ENCODE peak calls at places on chromosomes 3 and 15, in four cellular contexts. K is HepG2, B is K562, R is GM12878. Y is an unnamed sample.

GRCh38 chr3:39269528-39269927 is 10.3 kb downstream of the CX3CR1 start:
- DNase-seq in K (no peak), R (no peak), B (no peak), Y (no peak)

GRCh38 chr3:63328386-63328785 is 50.3 kb downstream of the SYNPR start:
- DNase-seq in R (no peak), K (no peak), B (no peak), Y (no peak)

GRCh38 chr15:53833134-53833624 is 73.7 kb upstream of the WDR72 start:
- DNase-seq in R (no peak), B (no peak), K (peak), Y (no peak)

GRCh38 chr15:89805241-89806216 is 9.1 kb downstream of the ANPEP start:
- DNase-seq in B (no peak), K (no peak), R (no peak), Y (no peak)

GRCh38 chr3:99875573-99875924 is 57.9 kb downstream of the CMSS1 start:
- DNase-seq in B (peak), K (peak), R (no peak), Y (no peak)

GRCh38 chr15:59590027-59590426 is 21.6 kb upstream of the GCNT3 start:
- DNase-seq in B (no peak), R (peak), K (no peak), Y (no peak)

GRCh38 chr3:49422379-49423248 is at the start of gene AMT:
- DNase-seq in B (no peak), K (peak), R (no peak), Y (peak)

GRCh38 chr3:42659451-42660130 is 6.1 kb downstream of the ZBTB47 start:
- DNase-seq in K (no peak), R (no peak), B (no peak), Y (no peak)

GRCh38 chr15:71290002-71290401 is 174.7 kb downstream of the THSD4 start:
- DNase-seq in B (no peak), K (no peak), R (no peak), Y (no peak)

GRCh38 chr3:187242435-187242834 is 45.1 kb downstream of the RTP1 start:
- DNase-seq in B (no peak), R (no peak), K (no peak), Y (no peak)

GRCh38 chr3:81045976-81046375 is 715.5 kb downstream of the GBE1 start:
- DNase-seq in B (no peak), K (no peak), R (no peak), Y (no peak)

GRCh38 chr3:72354486-72354885 is 493.8 kb downstream of the SHQ1 start:
- DNase-seq in R (no peak), K (no peak), B (no peak), Y (no peak)

GRCh38 chr3:188664795-188665194 is 507.0 kb upstream of the TPRG1 start:
- DNase-seq in B (no peak), K (peak), R (no peak), Y (peak)

GRCh38 chr3:125055165-125055912 is 458 bp downstream of the HEG1 start:
- DNase-seq in B (peak), K (no peak), R (no peak), Y (no peak)

GRCh38 chr15:39083213-39083612 is 497.7 kb upstream of the THBS1 start:
- DNase-seq in R (no peak), K (no peak), B (no peak), Y (no peak)
- TF ChIP-seq ETV6 in R (no peak), K (no peak), B (no peak), Y (no peak)

GRCh38 chr3:56974242-56974945 is 86.1 kb upstream of the SPATA12 start:
- DNase-seq in B (no peak), R (no peak), K (no peak), Y (no peak)

GRCh38 chr3:56977561-56977889 is 82.9 kb upstream of the SPATA12 start:
- DNase-seq in R (no peak), K (no peak), B (no peak), Y (no peak)

GRCh38 chr3:56975562-56975961 is 84.9 kb upstream of the SPATA12 start:
- DNase-seq in B (no peak), K (no peak), R (no peak), Y (no peak)

GRCh38 chr3:56980283-56980682 is 80.2 kb upstream of the SPATA12 start:
- DNase-seq in B (no peak), K (no peak), R (no peak), Y (no peak)

GRCh38 chr3:56976666-56977560 is 83.6 kb upstream of the SPATA12 start:
- DNase-seq in R (no peak), K (no peak), B (no peak), Y (no peak)
- TF ChIP-seq ETV6 in R (no peak), K (no peak), B (no peak), Y (no peak)

GRCh38 chr15:57153140-57153539 is 223.2 kb upstream of the CGNL1 start:
- DNase-seq in R (no peak), K (no peak), B (no peak), Y (no peak)

GRCh38 chr15:57158997-57159668 is 217.2 kb upstream of the CGNL1 start:
- DNase-seq in R (no peak), B (no peak), K (no peak), Y (no peak)

GRCh38 chr15:57159767-57160166 is 216.5 kb upstream of the CGNL1 start:
- DNase-seq in R (no peak), B (no peak), K (no peak), Y (no peak)

GRCh38 chr15:57158589-57158988 is 217.7 kb upstream of the CGNL1 start:
- DNase-seq in B (no peak), K (no peak), R (no peak), Y (no peak)

GRCh38 chr15:57156210-57156887 is 220.0 kb upstream of the CGNL1 start:
- DNase-seq in K (no peak), B (no peak), R (no peak), Y (no peak)
- TF ChIP-seq ETV6 in K (no peak), B (no peak), R (no peak), Y (no peak)

DNA sequence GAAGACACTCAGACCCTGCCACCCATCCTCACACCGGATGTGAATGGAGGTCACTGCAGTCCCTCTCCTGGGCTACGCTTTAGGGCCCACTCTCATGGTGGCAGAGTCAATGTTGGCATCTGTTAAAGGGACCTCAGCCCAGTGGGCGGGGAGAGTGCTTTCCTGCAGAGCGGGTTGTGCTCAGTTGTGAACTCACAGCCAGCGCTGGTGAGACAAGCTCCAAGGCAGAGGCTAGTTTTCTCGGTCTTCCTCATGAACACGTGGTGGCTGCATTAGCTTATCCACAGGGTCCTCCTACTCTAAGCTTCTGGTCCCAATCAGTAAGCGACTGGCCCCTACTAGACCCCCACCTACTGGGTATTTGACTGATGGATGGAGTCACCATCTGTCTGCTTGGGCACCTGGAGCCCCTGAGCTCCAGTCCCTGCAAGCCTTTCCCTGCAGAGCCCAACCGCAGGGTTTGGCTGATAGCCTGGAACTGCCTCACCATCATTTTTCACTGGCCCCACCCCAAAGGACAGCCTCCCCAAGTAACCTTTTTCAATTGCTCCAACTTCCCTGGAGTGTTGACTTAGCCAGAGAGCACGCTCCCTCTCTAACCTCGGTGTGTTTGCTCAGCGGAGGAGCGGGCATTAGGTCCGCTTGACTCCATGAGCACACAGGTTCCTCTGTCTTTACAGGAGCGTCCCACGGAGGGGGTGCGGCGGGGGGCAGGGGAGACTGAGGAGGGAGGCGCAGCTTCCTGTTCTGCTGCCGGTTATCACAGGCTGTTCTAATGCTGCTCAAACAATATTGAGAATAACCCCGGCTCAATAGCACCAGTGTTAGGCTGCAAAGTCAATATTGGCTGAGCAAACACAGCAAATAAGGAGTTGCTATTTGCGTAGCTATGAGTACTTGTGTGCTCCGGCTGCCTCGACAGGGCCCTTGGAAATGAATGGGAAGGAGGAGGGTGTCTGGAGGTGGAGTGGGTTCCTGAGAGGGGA is 141.7 kb downstream of the RPLP1 start:
- DNase-seq in B (peak), R (no peak), K (peak), Y (no peak)
- TF ChIP-seq ETV6 in B (no peak), R (no peak), K (peak), Y (no peak)

GRCh38 chr15:56385908-56386307 is 20.7 kb downstream of the TEX9 start:
- DNase-seq in K (no peak), R (no peak), B (no peak), Y (no peak)

GRCh38 chr15:56393277-56393676 is 28.1 kb downstream of the TEX9 start:
- DNase-seq in K (no peak), B (no peak), R (no peak), Y (no peak)

DNA sequence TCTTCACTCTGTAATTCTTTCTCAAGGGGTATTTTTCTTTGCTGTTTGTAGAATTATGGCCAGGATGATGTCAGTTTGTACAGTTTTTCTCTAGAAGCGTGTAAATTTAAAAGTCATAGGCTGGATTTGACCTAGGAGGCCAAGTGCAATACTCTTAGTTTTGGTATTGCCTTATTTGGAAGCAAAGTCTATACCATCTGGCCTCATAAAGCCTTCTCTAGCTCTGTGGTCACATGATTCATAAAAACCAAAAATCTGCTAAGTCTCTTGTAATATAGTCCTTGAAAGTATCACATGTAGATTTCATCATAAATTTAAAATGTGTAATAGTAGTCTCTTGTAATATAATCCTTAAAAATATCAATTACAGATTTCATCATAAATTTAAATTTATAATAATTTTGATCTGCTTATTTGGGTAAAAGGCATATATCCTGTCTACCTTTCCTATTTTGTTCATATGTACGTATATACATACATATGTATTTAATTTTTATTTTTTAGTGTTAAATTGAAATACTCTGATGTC is 25.6 kb downstream of the TEX9 start:
- DNase-seq in B (no peak), K (no peak), R (no peak), Y (no peak)
- TF ChIP-seq ETV6 in B (no peak), K (no peak), R (no peak), Y (no peak)

GRCh38 chr15:75508741-75509532 is 57.4 kb upstream of the SIN3A start:
- DNase-seq in R (no peak), B (peak), K (peak), Y (no peak)
- TF ChIP-seq ETV6 in R (no peak), B (no peak), K (no peak), Y (no peak)

DNA sequence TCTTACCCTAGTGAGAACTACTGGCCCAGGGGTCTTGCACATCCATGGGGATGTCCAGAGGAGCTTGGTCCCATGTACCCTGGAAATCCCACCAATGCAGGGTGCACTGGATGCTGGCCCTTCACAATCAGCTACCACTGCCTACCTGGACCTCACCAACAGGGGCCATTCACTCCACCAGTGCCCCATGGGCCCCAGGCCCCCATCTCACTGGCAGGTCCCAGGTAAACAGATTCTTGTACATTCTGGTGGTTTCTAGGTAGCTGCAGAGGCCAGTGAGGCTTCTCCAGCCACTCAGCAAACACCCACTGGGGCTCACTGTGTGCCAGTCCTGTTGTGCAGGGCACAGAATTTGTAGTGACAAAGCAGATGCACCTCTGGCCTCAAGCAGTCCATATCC is 24.9 kb downstream of the RAB6B start:
- DNase-seq in B (no peak), R (no peak), K (no peak), Y (no peak)
- TF ChIP-seq ETV6 in B (no peak), R (no peak), K (no peak), Y (no peak)

GRCh38 chr3:135190658-135191057 is 395.6 kb downstream of the EPHB1 start:
- DNase-seq in K (no peak), B (no peak), R (no peak), Y (no peak)

GRCh38 chr3:135197246-135197645 is 402.2 kb downstream of the EPHB1 start:
- DNase-seq in K (no peak), B (peak), R (peak), Y (no peak)

GRCh38 chr3:135192929-135193328 is 397.9 kb downstream of the EPHB1 start:
- DNase-seq in R (no peak), K (no peak), B (no peak), Y (no peak)

GRCh38 chr3:135191690-135192089 is 396.6 kb downstream of the EPHB1 start:
- DNase-seq in K (no peak), R (no peak), B (no peak), Y (peak)
- TF ChIP-seq ETV6 in K (no peak), R (no peak), B (no peak), Y (no peak)

DNA sequence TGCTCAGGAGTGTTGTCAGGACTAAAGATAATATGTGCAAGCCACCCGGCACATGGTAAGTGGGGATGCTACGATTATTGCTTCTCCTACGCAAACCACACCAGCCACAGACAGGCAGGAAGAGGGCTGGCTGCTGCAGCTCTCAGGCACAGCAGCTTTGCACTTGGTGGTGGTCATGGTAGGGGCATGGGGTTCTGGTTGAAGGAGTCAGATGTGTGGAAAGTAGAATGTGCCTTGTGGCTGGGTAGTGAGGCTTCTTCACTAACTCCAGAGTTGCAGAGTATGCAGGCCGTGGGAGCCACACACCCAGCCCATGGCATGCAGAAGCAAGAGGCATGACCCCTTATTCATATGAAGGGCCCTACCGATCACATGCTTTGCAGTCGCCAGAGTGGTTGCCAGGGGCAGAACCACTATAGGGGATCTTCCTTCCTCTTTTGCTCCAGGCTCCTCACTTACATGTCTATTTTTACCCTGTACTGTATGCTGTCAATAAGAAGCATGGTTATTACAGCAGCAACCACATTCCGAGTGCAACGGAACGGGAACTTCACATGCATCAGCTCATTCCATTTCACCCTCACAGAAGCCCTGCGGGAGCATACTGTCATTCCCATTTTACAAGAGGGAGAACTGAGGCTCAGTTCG is 59.2 kb upstream of the HERC1 start:
- DNase-seq in B (peak), K (no peak), R (peak), Y (no peak)
- TF ChIP-seq ETV6 in B (no peak), K (no peak), R (no peak), Y (no peak)

GRCh38 chr3:86951343-86951742 is 39.6 kb downstream of the VGLL3 start:
- DNase-seq in B (no peak), K (no peak), R (no peak), Y (no peak)
- TF ChIP-seq ETV6 in B (no peak), K (no peak), R (no peak), Y (no peak)